ENCODE peak calls at places on chromosome 18, in five cellular contexts. One of them, this sample, is unnamed.

GRCh38 chr18:9838144-9838877 is 47.5 kb upstream of the TXNDC2 start:
- DNase-seq in Ammon's horn: no peak
- DNase-seq in HTR-8/SVneo: no peak
- DNase-seq in HS-5: no peak
- DNase-seq in GM12892: no peak
- DNase-seq in this sample: no peak

GRCh38 chr18:13597068-13597467 is 129.3 kb downstream of the FAM210A start:
- DNase-seq in GM12892: no peak
- DNase-seq in Ammon's horn: no peak
- DNase-seq in HTR-8/SVneo: no peak
- DNase-seq in HS-5: no peak
- DNase-seq in this sample: no peak

GRCh38 chr18:26978812-26979341 is 113.4 kb upstream of the AQP4 start:
- DNase-seq in GM12892: peak; percentile 21
- DNase-seq in HS-5: no peak
- DNase-seq in HTR-8/SVneo: no peak
- DNase-seq in Ammon's horn: no peak
- DNase-seq in this sample: no peak

GRCh38 chr18:43661570-43661969 is 384.3 kb upstream of the SYT4 start:
- DNase-seq in HTR-8/SVneo: peak; percentile 2
- DNase-seq in GM12892: no peak
- DNase-seq in Ammon's horn: no peak
- DNase-seq in HS-5: peak; percentile 48
- DNase-seq in this sample: peak; percentile 56

GRCh38 chr18:63051928-63052327 is 267.6 kb downstream of the BCL2 start:
- DNase-seq in HTR-8/SVneo: no peak
- DNase-seq in HS-5: no peak
- DNase-seq in Ammon's horn: no peak
- DNase-seq in GM12892: no peak
- DNase-seq in this sample: no peak

GRCh38 chr18:47594621-47595086 is 335.8 kb downstream of the SMAD2 start:
- DNase-seq in HTR-8/SVneo: no peak
- DNase-seq in Ammon's horn: peak; percentile 78
- DNase-seq in HS-5: no peak
- DNase-seq in GM12892: no peak
- DNase-seq in this sample: no peak

GRCh38 chr18:25734336-25734735 is 356.1 kb downstream of the SS18 start:
- DNase-seq in HTR-8/SVneo: no peak
- DNase-seq in Ammon's horn: no peak
- DNase-seq in HS-5: no peak
- DNase-seq in GM12892: no peak
- DNase-seq in this sample: no peak

GRCh38 chr18:48402953-48403352 is 6.2 kb downstream of the ZBTB7C start:
- DNase-seq in Ammon's horn: no peak
- DNase-seq in HTR-8/SVneo: no peak
- DNase-seq in HS-5: no peak
- DNase-seq in GM12892: no peak
- DNase-seq in this sample: peak; percentile 73

GRCh38 chr18:8726281-8726680 is 20.9 kb downstream of the MTCL1 start:
- DNase-seq in GM12892: no peak
- DNase-seq in HS-5: no peak
- DNase-seq in HTR-8/SVneo: no peak
- DNase-seq in Ammon's horn: no peak
- DNase-seq in this sample: no peak

GRCh38 chr18:55234366-55235093 is 275.3 kb upstream of the CCDC68 start:
- DNase-seq in HTR-8/SVneo: peak; percentile 46
- DNase-seq in HS-5: no peak
- DNase-seq in Ammon's horn: peak; percentile 91
- DNase-seq in GM12892: peak; percentile 6
- DNase-seq in this sample: peak; percentile 43

GRCh38 chr18:63848159-63848558 is 39.3 kb upstream of the SERPINB2 start:
- DNase-seq in HS-5: no peak
- DNase-seq in Ammon's horn: peak; percentile 54
- DNase-seq in GM12892: no peak
- DNase-seq in HTR-8/SVneo: peak; percentile 15
- DNase-seq in this sample: no peak

GRCh38 chr18:10361660-10362059 is 92.8 kb upstream of the APCDD1 start:
- DNase-seq in HS-5: no peak
- DNase-seq in GM12892: no peak
- DNase-seq in Ammon's horn: no peak
- DNase-seq in HTR-8/SVneo: no peak
- DNase-seq in this sample: no peak

GRCh38 chr18:22604390-22604985 is 186.8 kb upstream of the CTAGE1 start:
- DNase-seq in GM12892: no peak
- DNase-seq in HTR-8/SVneo: no peak
- DNase-seq in HS-5: no peak
- DNase-seq in Ammon's horn: no peak
- DNase-seq in this sample: peak; percentile 31

GRCh38 chr18:31741096-31741735 is 19.5 kb downstream of the SLC25A52 start:
- DNase-seq in Ammon's horn: peak; percentile 33
- DNase-seq in HTR-8/SVneo: no peak
- DNase-seq in GM12892: no peak
- DNase-seq in HS-5: no peak
- DNase-seq in this sample: no peak

GRCh38 chr18:56191334-56191733 is 447.1 kb downstream of the TXNL1 start:
- DNase-seq in GM12892: no peak
- DNase-seq in HS-5: no peak
- DNase-seq in HTR-8/SVneo: no peak
- DNase-seq in Ammon's horn: no peak
- DNase-seq in this sample: no peak

GRCh38 chr18:12595571-12596255 is 62.2 kb downstream of the SPIRE1 start:
- DNase-seq in HTR-8/SVneo: no peak
- DNase-seq in Ammon's horn: no peak
- DNase-seq in HS-5: no peak
- DNase-seq in GM12892: no peak
- DNase-seq in this sample: no peak

GRCh38 chr18:45957100-45957499 is 10.0 kb downstream of the EPG5 start:
- DNase-seq in GM12892: no peak
- DNase-seq in HS-5: no peak
- DNase-seq in HTR-8/SVneo: no peak
- DNase-seq in Ammon's horn: no peak
- DNase-seq in this sample: no peak

GRCh38 chr18:24632158-24632988 is 171.9 kb downstream of the HRH4 start:
- DNase-seq in GM12892: no peak
- DNase-seq in Ammon's horn: no peak
- DNase-seq in HS-5: no peak
- DNase-seq in HTR-8/SVneo: no peak
- DNase-seq in this sample: no peak

GRCh38 chr18:11146238-11146946 is 3.0 kb downstream of the PIEZO2 start:
- DNase-seq in GM12892: no peak
- DNase-seq in Ammon's horn: peak; percentile 81
- DNase-seq in HTR-8/SVneo: no peak
- DNase-seq in HS-5: no peak
- DNase-seq in this sample: no peak

GRCh38 chr18:6976935-6977334 is 140.7 kb downstream of the LAMA1 start:
- DNase-seq in HTR-8/SVneo: no peak
- DNase-seq in HS-5: no peak
- DNase-seq in Ammon's horn: no peak
- DNase-seq in GM12892: no peak
- DNase-seq in this sample: no peak

GRCh38 chr18:47917923-47918610 is 12.4 kb downstream of the SMAD2 start:
- DNase-seq in Ammon's horn: no peak
- DNase-seq in GM12892: no peak
- DNase-seq in HTR-8/SVneo: no peak
- DNase-seq in HS-5: no peak
- DNase-seq in this sample: no peak

GRCh38 chr18:37361223-37362157 is 204.1 kb downstream of the CELF4 start:
- DNase-seq in GM12892: no peak
- DNase-seq in Ammon's horn: peak; percentile 22
- DNase-seq in HS-5: no peak
- DNase-seq in HTR-8/SVneo: no peak
- DNase-seq in this sample: no peak

GRCh38 chr18:11880586-11881304 is 27.4 kb downstream of the MPPE1 start:
- DNase-seq in Ammon's horn: no peak
- DNase-seq in HTR-8/SVneo: no peak
- DNase-seq in HS-5: no peak
- DNase-seq in GM12892: no peak
- DNase-seq in this sample: no peak

GRCh38 chr18:55252053-55252675 is 292.9 kb upstream of the CCDC68 start:
- DNase-seq in HTR-8/SVneo: no peak
- DNase-seq in Ammon's horn: no peak
- DNase-seq in GM12892: no peak
- DNase-seq in HS-5: no peak
- DNase-seq in this sample: no peak

GRCh38 chr18:44507729-44508325 is 172.9 kb upstream of the SETBP1 start:
- DNase-seq in Ammon's horn: peak; percentile 81
- DNase-seq in GM12892: no peak
- DNase-seq in HTR-8/SVneo: no peak
- DNase-seq in HS-5: no peak
- DNase-seq in this sample: no peak